ENCODE peak calls at places on chromosomes 16 and 17, in seven cellular contexts. One of them, this sample, is unnamed.

GRCh38 chr16:535446-536405 is 8.2 kb downstream of the CAPN15 start:
- DNase-seq in progenitor cell of endocrine pancreas: no peak
- DNase-seq in NCI-H2029 treated with DMSO at 0.1 percent for 48 hours: no peak
- DNase-seq in breast epithelium: no peak
- DNase-seq in cardiac septum: no peak
- DNase-seq in Right ventricle myocardium superior: peak; percentile 56
- DNase-seq in upper lobe of right lung: no peak
- DNase-seq in this sample: no peak

GRCh38 chr16:2904100-2904921 is 7.4 kb upstream of the FLYWCH1 start:
- DNase-seq in cardiac septum: peak; percentile 95
- DNase-seq in progenitor cell of endocrine pancreas: peak; percentile 71
- DNase-seq in Right ventricle myocardium superior: peak; percentile 91
- DNase-seq in NCI-H2029 treated with DMSO at 0.1 percent for 48 hours: peak; percentile 55
- DNase-seq in breast epithelium: peak; percentile 71
- DNase-seq in upper lobe of right lung: peak; percentile 93
- DNase-seq in this sample: peak; percentile 92

GRCh38 chr17:79681101-79681621 is 49.6 kb upstream of the ENPP7 start:
- DNase-seq in progenitor cell of endocrine pancreas: no peak
- DNase-seq in cardiac septum: no peak
- DNase-seq in breast epithelium: no peak
- DNase-seq in upper lobe of right lung: no peak
- DNase-seq in Right ventricle myocardium superior: no peak
- DNase-seq in NCI-H2029 treated with DMSO at 0.1 percent for 48 hours: no peak
- DNase-seq in this sample: no peak

GRCh38 chr17:76677406-76677805 is 33.4 kb downstream of the MXRA7 start:
- DNase-seq in breast epithelium: no peak
- DNase-seq in cardiac septum: no peak
- DNase-seq in progenitor cell of endocrine pancreas: no peak
- DNase-seq in NCI-H2029 treated with DMSO at 0.1 percent for 48 hours: no peak
- DNase-seq in Right ventricle myocardium superior: no peak
- DNase-seq in upper lobe of right lung: no peak
- DNase-seq in this sample: no peak

GRCh38 chr17:2189231-2189630 is 114.4 kb downstream of the SMG6 start:
- DNase-seq in cardiac septum: no peak
- DNase-seq in NCI-H2029 treated with DMSO at 0.1 percent for 48 hours: no peak
- DNase-seq in progenitor cell of endocrine pancreas: no peak
- DNase-seq in upper lobe of right lung: no peak
- DNase-seq in breast epithelium: no peak
- DNase-seq in Right ventricle myocardium superior: no peak
- DNase-seq in this sample: no peak

GRCh38 chr16:79146-80054 is 1.4 kb downstream of the MPG start:
- DNase-seq in Right ventricle myocardium superior: no peak
- DNase-seq in breast epithelium: no peak
- DNase-seq in progenitor cell of endocrine pancreas: no peak
- DNase-seq in NCI-H2029 treated with DMSO at 0.1 percent for 48 hours: no peak
- DNase-seq in upper lobe of right lung: no peak
- DNase-seq in cardiac septum: no peak
- DNase-seq in this sample: no peak

GRCh38 chr16:53323924-53324323 is 110.3 kb upstream of the RBL2 start:
- DNase-seq in breast epithelium: no peak
- DNase-seq in Right ventricle myocardium superior: no peak
- DNase-seq in NCI-H2029 treated with DMSO at 0.1 percent for 48 hours: no peak
- DNase-seq in progenitor cell of endocrine pancreas: no peak
- DNase-seq in upper lobe of right lung: no peak
- DNase-seq in cardiac septum: no peak
- DNase-seq in this sample: no peak

GRCh38 chr17:17353625-17354484 is 50.7 kb downstream of the NT5M start:
- DNase-seq in Right ventricle myocardium superior: peak; percentile 27
- DNase-seq in breast epithelium: no peak
- DNase-seq in upper lobe of right lung: peak; percentile 57
- DNase-seq in progenitor cell of endocrine pancreas: no peak
- DNase-seq in cardiac septum: peak; percentile 54
- DNase-seq in NCI-H2029 treated with DMSO at 0.1 percent for 48 hours: no peak
- DNase-seq in this sample: no peak

GRCh38 chr17:76841776-76842405 is 26.3 kb upstream of the MGAT5B start:
- DNase-seq in Right ventricle myocardium superior: no peak
- DNase-seq in cardiac septum: no peak
- DNase-seq in upper lobe of right lung: no peak
- DNase-seq in NCI-H2029 treated with DMSO at 0.1 percent for 48 hours: no peak
- DNase-seq in breast epithelium: no peak
- DNase-seq in progenitor cell of endocrine pancreas: no peak
- DNase-seq in this sample: no peak

GRCh38 chr16:31194898-31195297 is 7.7 kb downstream of the PYCARD start:
- DNase-seq in progenitor cell of endocrine pancreas: no peak
- DNase-seq in breast epithelium: no peak
- DNase-seq in cardiac septum: peak; percentile 7
- DNase-seq in Right ventricle myocardium superior: no peak
- DNase-seq in upper lobe of right lung: no peak
- DNase-seq in NCI-H2029 treated with DMSO at 0.1 percent for 48 hours: no peak
- DNase-seq in this sample: no peak

GRCh38 chr16:85306071-85306792 is 194.0 kb upstream of the CIBAR2 start:
- DNase-seq in NCI-H2029 treated with DMSO at 0.1 percent for 48 hours: no peak
- DNase-seq in progenitor cell of endocrine pancreas: no peak
- DNase-seq in upper lobe of right lung: peak; percentile 97
- DNase-seq in breast epithelium: peak; percentile 93
- DNase-seq in Right ventricle myocardium superior: peak; percentile 92
- DNase-seq in cardiac septum: peak; percentile 86
- DNase-seq in this sample: peak; percentile 87

GRCh38 chr16:67730326-67730725 is 11.2 kb upstream of the GFOD2 start:
- DNase-seq in upper lobe of right lung: peak; percentile 45
- DNase-seq in NCI-H2029 treated with DMSO at 0.1 percent for 48 hours: no peak
- DNase-seq in progenitor cell of endocrine pancreas: no peak
- DNase-seq in cardiac septum: peak; percentile 9
- DNase-seq in Right ventricle myocardium superior: no peak
- DNase-seq in breast epithelium: no peak
- DNase-seq in this sample: no peak

GRCh38 chr16:78298986-78299385 is 199.5 kb downstream of the WWOX start:
- DNase-seq in breast epithelium: no peak
- DNase-seq in cardiac septum: no peak
- DNase-seq in NCI-H2029 treated with DMSO at 0.1 percent for 48 hours: no peak
- DNase-seq in upper lobe of right lung: no peak
- DNase-seq in progenitor cell of endocrine pancreas: no peak
- DNase-seq in Right ventricle myocardium superior: no peak
- DNase-seq in this sample: no peak

GRCh38 chr17:49589556-49589885 is 13.8 kb downstream of the NXPH3 start:
- DNase-seq in breast epithelium: no peak
- DNase-seq in progenitor cell of endocrine pancreas: no peak
- DNase-seq in Right ventricle myocardium superior: no peak
- DNase-seq in upper lobe of right lung: no peak
- DNase-seq in NCI-H2029 treated with DMSO at 0.1 percent for 48 hours: no peak
- DNase-seq in cardiac septum: no peak
- DNase-seq in this sample: no peak

GRCh38 chr16:89924925-89925307 is 1.8 kb downstream of the TUBB3 start:
- DNase-seq in NCI-H2029 treated with DMSO at 0.1 percent for 48 hours: no peak
- DNase-seq in breast epithelium: no peak
- DNase-seq in Right ventricle myocardium superior: no peak
- DNase-seq in progenitor cell of endocrine pancreas: no peak
- DNase-seq in upper lobe of right lung: no peak
- DNase-seq in cardiac septum: no peak
- DNase-seq in this sample: no peak

GRCh38 chr16:13186813-13187212 is 285.4 kb downstream of the SHISA9 start:
- DNase-seq in progenitor cell of endocrine pancreas: no peak
- DNase-seq in cardiac septum: no peak
- DNase-seq in breast epithelium: no peak
- DNase-seq in upper lobe of right lung: no peak
- DNase-seq in NCI-H2029 treated with DMSO at 0.1 percent for 48 hours: no peak
- DNase-seq in Right ventricle myocardium superior: no peak
- DNase-seq in this sample: no peak

GRCh38 chr16:3171855-3172593 is 16.0 kb upstream of the OR1F1 start:
- DNase-seq in cardiac septum: no peak
- DNase-seq in progenitor cell of endocrine pancreas: no peak
- DNase-seq in NCI-H2029 treated with DMSO at 0.1 percent for 48 hours: no peak
- DNase-seq in upper lobe of right lung: no peak
- DNase-seq in breast epithelium: no peak
- DNase-seq in Right ventricle myocardium superior: no peak
- DNase-seq in this sample: no peak

GRCh38 chr17:57862410-57862989 is 12.7 kb upstream of the MRPS23 start:
- DNase-seq in upper lobe of right lung: peak; percentile 63
- DNase-seq in NCI-H2029 treated with DMSO at 0.1 percent for 48 hours: no peak
- DNase-seq in cardiac septum: no peak
- DNase-seq in Right ventricle myocardium superior: no peak
- DNase-seq in progenitor cell of endocrine pancreas: no peak
- DNase-seq in breast epithelium: no peak
- DNase-seq in this sample: no peak